ENCODE peak calls at places on chromosomes 4 and X, in five cellular contexts. V, S, N, K and L are unnamed samples. For H3K36me3, the result is how much of the 10 kb centered on the place peaks cover.

GRCh38 chr4:146450524-146450923 is 71.2 kb downstream of the SLC10A7 start:
- DNase-seq in V (peak), S (no peak), N (no peak), K (no peak), L (peak)

GRCh38 chrX:72735561-72735960 is 21.5 kb upstream of the PHKA1 start:
- DNase-seq in V (peak), S (no peak), N (no peak), K (no peak), L (no peak)

GRCh38 chrX:133302775-133303445 is 84.8 kb upstream of the TFDP3 start:
- DNase-seq in V (peak), S (no peak), N (no peak), K (peak), L (no peak)

GRCh38 chrX:3803305-3803704 is 89.9 kb upstream of the PRKX start:
- DNase-seq in V (no peak), S (no peak), N (no peak), K (no peak), L (no peak)

GRCh38 chrX:114584983-114585842 is 1.3 kb downstream of the HTR2C start:
- DNase-seq in V (no peak), S (no peak), N (no peak), K (no peak), L (no peak)

GRCh38 chrX:16643160-16643559 is 6.8 kb upstream of the S100G start:
- DNase-seq in V (peak), S (no peak), N (no peak), K (peak), L (peak)

GRCh38 chrX:80174925-80175574 is 160.5 kb downstream of the TBX22 start:
- DNase-seq in V (no peak), S (no peak), N (no peak), K (no peak), L (no peak)

GRCh38 chr4:61468091-61468720 is 268.1 kb downstream of the ADGRL3 start:
- DNase-seq in V (peak), S (no peak), N (no peak), K (peak), L (peak)

GRCh38 chr4:90457817-90458216 is 330.6 kb downstream of the CCSER1 start:
- DNase-seq in V (no peak), S (no peak), N (no peak), K (no peak), L (no peak)

GRCh38 chrX:96538104-96538725 is 146.4 kb upstream of the DIAPH2 start:
- DNase-seq in V (no peak), S (no peak), N (no peak), K (peak), L (no peak)

GRCh38 chr4:114558446-114559020 is 40.1 kb upstream of the UGT8 start:
- DNase-seq in V (no peak), S (peak), N (no peak), K (no peak), L (no peak)

GRCh38 chr4:41796545-41797210 is 48.2 kb upstream of the PHOX2B start:
- DNase-seq in V (no peak), S (peak), N (peak), K (no peak), L (no peak)

GRCh38 chrX:35798042-35798441 is at the start of gene MAGEB16:
- DNase-seq in V (no peak), S (no peak), N (no peak), K (no peak), L (no peak)

GRCh38 chrX:113545040-113545439 is 704.4 kb upstream of the AMOT start:
- DNase-seq in V (no peak), S (no peak), N (no peak), K (no peak), L (no peak)

GRCh38 chr4:88526221-88526815 is 2.7 kb upstream of the PYURF start:
- DNase-seq in V (no peak), S (no peak), N (no peak), K (peak), L (no peak)

GRCh38 chr4:153771058-153771457 is 11.2 kb upstream of the RNF175 start:
- DNase-seq in V (no peak), S (no peak), N (no peak), K (no peak), L (no peak)

GRCh38 chr4:87121332-87122065 is 98.9 kb downstream of the KLHL8 start:
- DNase-seq in V (peak), S (no peak), N (no peak), K (no peak), L (no peak)

GRCh38 chrX:80216086-80216485 is 201.5 kb downstream of the TBX22 start:
- DNase-seq in V (no peak), S (no peak), N (no peak), K (no peak), L (no peak)

GRCh38 chr4:175705407-175705806 is 106.7 kb downstream of the GPM6A start:
- DNase-seq in V (no peak), S (peak), N (no peak), K (no peak), L (no peak)

GRCh38 chrX:124634363-124634762 is 288.0 kb downstream of the SH2D1A start:
- DNase-seq in V (no peak), S (no peak), N (no peak), K (no peak), L (no peak)

GRCh38 chr4:179626687-179627086 is 2184.4 kb upstream of the AGA start:
- DNase-seq in V (no peak), S (no peak), N (peak), K (no peak), L (no peak)

GRCh38 chrX:426881-427280 is 40.2 kb upstream of the PPP2R3B start:
- DNase-seq in V (no peak), S (no peak), N (no peak), K (peak), L (peak)

GRCh38 chr4:169005453-169006099 is 4.5 kb downstream of the CBR4 start:
- DNase-seq in V (peak), S (no peak), N (no peak), K (peak), L (peak)

GRCh38 chr4:168832746-168833575 is 177.1 kb downstream of the CBR4 start:
- DNase-seq in V (no peak), S (no peak), N (no peak), K (peak), L (peak)

GRCh38 chr4:99947608-99948007 is 1.2 kb upstream of the DNAJB14 start:
- DNase-seq in V (no peak), S (no peak), N (no peak), K (no peak), L (peak)

GRCh38 chrX:68693481-68694410 is 46.3 kb downstream of the STARD8 start:
- DNase-seq in V (peak), S (peak), N (no peak), K (peak), L (peak)

GRCh38 chrX:37958493-37959211 is 47.7 kb upstream of the SYTL5 start:
- DNase-seq in V (peak), S (no peak), N (no peak), K (peak), L (peak)

GRCh38 chr4:182175788-182176519 is 67.2 kb upstream of the TENM3 start:
- DNase-seq in V (peak), S (no peak), N (no peak), K (no peak), L (no peak)

GRCh38 chr4:3198906-3199305 is 50.1 kb upstream of the MSANTD1 start:
- DNase-seq in V (no peak), S (no peak), N (no peak), K (no peak), L (no peak)

GRCh38 chr4:3199661-3200422 is 49.1 kb upstream of the MSANTD1 start:
- DNase-seq in V (no peak), S (no peak), N (no peak), K (no peak), L (no peak)

GRCh38 chr4:3201718-3202702 is 46.9 kb upstream of the MSANTD1 start:
- DNase-seq in V (peak), S (no peak), N (no peak), K (no peak), L (peak)

GRCh38 chr4:3202836-3203820 is 45.8 kb upstream of the MSANTD1 start:
- DNase-seq in V (no peak), S (no peak), N (no peak), K (no peak), L (no peak)

DNA sequence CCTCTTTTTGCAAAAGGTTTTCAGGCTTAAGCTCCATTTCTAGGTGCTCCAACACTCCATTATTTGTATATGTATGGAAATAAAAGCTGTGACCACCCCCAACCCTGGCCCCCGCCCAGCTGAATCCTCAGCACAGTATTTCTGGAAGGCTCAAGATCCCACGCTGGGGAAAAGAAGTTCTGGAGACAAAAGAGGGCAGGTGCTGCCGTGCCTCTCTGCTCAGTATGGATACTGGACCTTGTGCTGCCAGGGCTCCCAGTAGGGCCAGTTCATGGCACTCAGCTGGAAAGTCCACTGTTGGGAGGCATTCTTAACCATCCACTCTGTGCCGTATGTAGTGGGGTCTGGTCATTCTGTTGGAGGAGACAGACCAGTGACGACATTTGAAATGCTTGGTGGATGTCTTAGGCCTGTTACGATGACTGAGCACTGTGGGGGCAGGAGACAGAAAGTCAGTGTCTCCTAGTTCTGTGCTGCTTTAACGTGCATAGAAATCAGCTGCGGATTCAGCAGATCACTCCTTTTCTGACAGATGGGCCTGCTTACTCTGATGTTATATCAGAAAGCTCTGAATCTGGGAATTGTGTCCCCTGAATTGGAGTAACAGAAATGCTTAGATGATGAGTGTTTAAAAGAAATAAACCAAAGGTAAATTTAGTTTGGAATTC is 48.4 kb upstream of the MSANTD1 start:
- DNase-seq in V (no peak), S (no peak), N (no peak), K (no peak), L (no peak)
- H4K91ac ChIP-seq in V (no peak), S (no peak), N (no peak), K (no peak), L (no peak)

GRCh38 chr4:150206981-150207380 is 128.7 kb downstream of the DCLK2 start:
- DNase-seq in V (no peak), S (no peak), N (no peak), K (no peak), L (no peak)

GRCh38 chr4:150209140-150209829 is 131.0 kb downstream of the DCLK2 start:
- DNase-seq in V (peak), S (peak), N (no peak), K (peak), L (peak)

GRCh38 chr4:150206265-150206664 is 128.0 kb downstream of the DCLK2 start:
- DNase-seq in V (no peak), S (no peak), N (no peak), K (no peak), L (no peak)

GRCh38 chr4:150205016-150205415 is 126.8 kb downstream of the DCLK2 start:
- DNase-seq in V (no peak), S (no peak), N (no peak), K (no peak), L (no peak)

GRCh38 chr4:150207871-150208270 is 129.6 kb downstream of the DCLK2 start:
- DNase-seq in V (peak), S (no peak), N (no peak), K (no peak), L (peak)
- H2BK120ac ChIP-seq in V (no peak), S (no peak), N (no peak), K (no peak), L (no peak)

GRCh38 chr4:76177709-76178108 is 29.5 kb upstream of the NUP54 start:
- DNase-seq in V (no peak), S (no peak), N (no peak), K (no peak), L (no peak)

GRCh38 chr4:76174216-76174615 is 26.0 kb upstream of the NUP54 start:
- DNase-seq in V (no peak), S (no peak), N (no peak), K (no peak), L (no peak)

GRCh38 chr4:76175336-76175735 is 27.1 kb upstream of the NUP54 start:
- DNase-seq in V (no peak), S (no peak), N (no peak), K (no peak), L (no peak)

GRCh38 chr4:76179398-76180318 is 31.5 kb upstream of the NUP54 start:
- DNase-seq in V (peak), S (peak), N (peak), K (peak), L (peak)

DNA sequence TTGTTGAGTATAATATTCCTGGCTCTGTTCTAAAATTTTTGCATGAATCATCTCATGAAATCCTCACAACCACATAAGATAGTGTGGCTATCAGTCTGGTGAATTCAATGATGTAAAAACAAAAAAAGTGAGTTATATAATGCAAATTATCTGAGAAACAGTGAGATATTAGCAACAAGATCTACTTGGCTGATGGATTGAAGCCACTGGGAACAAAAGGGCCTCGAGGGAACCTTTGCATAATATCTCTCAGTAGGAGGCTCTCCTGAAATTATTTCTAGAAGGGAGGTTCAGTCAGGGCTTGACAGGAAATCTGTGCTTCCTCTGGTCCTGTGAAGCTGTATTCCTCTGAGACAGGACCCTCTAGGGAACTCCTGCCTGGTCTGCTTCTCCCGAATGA is 30.1 kb upstream of the NUP54 start:
- DNase-seq in V (no peak), S (no peak), N (no peak), K (no peak), L (no peak)
- H3K36me3 ChIP-seq in V (under half), S (half or more), N (under half), K (under half), L (under half)

DNA sequence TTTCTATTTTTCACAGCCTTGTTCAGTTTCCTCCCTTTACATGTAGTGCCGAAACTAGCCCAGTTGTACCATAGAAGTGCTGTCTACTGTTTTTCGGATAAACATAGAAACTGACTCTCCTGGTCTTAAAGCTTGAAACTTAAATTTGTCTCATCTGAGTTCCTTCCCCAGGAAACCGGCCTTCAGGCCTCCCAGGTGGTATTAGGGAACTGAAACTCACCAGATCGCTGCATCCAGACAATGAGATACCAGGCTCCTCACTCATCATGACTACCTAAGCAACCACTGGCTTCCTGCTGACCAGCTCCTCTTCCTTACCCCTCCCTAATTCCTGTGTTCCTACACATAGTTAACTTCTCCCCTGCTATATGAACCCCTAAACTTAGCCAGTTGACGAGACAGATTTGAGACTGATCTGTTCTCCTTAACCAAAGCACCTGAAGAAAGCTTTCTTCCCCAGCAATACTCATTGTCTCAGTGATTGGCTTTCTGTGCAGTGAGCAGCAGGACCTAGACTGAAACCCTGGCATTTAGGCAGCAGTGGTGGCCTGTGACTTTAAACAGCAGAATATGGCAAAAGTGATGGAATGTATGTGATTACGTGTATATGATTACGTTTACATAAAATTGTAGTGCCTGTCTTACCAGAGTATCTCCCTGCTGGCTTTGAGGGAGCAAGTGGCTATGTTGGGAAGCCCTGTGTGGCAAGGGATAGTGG is 959.1 kb upstream of the LCORL start:
- DNase-seq in V (no peak), S (no peak), N (no peak), K (no peak), L (no peak)
- H4K91ac ChIP-seq in V (no peak), S (no peak), N (no peak), K (no peak), L (no peak)

DNA sequence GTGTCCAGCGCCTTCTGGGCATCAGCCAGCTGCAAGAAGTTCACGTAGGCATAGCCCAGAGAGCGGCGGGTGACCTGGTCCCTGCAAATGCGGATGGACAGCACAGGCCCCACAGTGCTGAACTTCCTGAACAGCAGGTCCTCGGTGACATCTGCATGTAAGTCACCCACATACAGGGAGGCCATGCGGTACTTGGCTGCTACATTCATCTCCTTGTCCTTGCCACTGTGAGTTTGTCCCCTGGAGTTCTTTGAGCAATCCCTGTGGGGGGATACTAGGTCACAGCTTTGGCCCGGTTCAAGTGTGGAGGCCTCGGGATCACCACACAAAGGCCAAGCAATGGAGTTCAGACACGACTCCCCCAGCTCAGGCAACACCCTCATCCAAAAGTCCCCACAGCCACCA is 776 bp downstream of the PABPC4L start:
- DNase-seq in V (no peak), S (no peak), N (no peak), K (no peak), L (no peak)
- H2BK120ac ChIP-seq in V (no peak), S (no peak), N (no peak), K (no peak), L (no peak)

GRCh38 chr4:121686265-121686664 is 10.5 kb downstream of the ANXA5 start:
- DNase-seq in V (no peak), S (no peak), N (no peak), K (no peak), L (no peak)
- H3K36me3 ChIP-seq in V (under half), S (half or more), N (under half), K (under half), L (half or more)

DNA sequence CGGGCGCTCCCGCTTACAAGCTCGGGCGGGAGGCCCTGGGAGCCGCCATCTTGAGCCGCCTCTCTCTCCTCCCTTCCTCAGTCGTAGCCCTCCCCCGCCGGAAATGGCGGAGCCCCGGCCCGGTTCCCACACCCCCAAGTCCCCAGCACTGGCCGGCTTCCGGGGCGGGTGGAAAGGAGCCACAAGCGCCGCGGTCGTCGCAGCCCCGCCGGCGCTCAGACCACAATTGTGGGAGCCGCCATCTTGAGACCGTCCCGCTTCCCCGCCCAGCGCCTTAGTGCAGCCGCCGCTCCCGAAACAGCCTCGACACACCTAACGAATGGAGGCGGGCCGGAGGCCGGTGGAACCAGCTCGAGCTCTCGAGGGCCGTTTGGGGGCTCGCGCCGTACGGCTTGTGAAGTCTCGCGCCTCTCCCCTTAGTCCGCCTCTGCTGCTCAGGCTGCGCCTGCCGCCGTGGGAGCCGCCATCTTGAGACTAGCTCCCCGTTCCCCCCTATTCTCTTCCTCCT is 440 bp downstream of the HCFC1 start:
- DNase-seq in V (peak), S (peak), N (no peak), K (peak), L (peak)
- H4K91ac ChIP-seq in V (peak), S (no peak), N (peak), K (peak), L (peak)

GRCh38 chr4:139668658-139669201 is 3.1 kb downstream of the MGST2 start:
- DNase-seq in V (no peak), S (no peak), N (no peak), K (no peak), L (no peak)
- H2BK120ac ChIP-seq in V (no peak), S (no peak), N (no peak), K (no peak), L (no peak)